ENCODE peak calls at places on chromosomes 7 and 10, in nine cellular contexts. P is HEK293T; L is upper lobe of right lung; N is iris pigment epithelial cell; I is endothelial cell; X is NB4; Z is naive thymus-derived CD8-positive, alpha-beta T cell; M is brain microvascular endothelial cell; K is A549. J is an unnamed sample.

GRCh38 chr10:37727491-37728352 is 129.7 kb downstream of the ZNF248 start:
- DNase-seq in N (no peak), M (no peak), L (no peak), P (no peak), K (no peak), Z (no peak), X (no peak), I (no peak), J (no peak)

GRCh38 chr10:100728928-100729876 is 16.2 kb upstream of the PAX2 start:
- DNase-seq in I (peak; percentile 70), M (no peak), K (peak; percentile 93), N (peak; percentile 21), X (peak; percentile 42), P (peak; percentile 79), Z (no peak), L (peak; percentile 41), J (no peak)

GRCh38 chr10:43355749-43356371 is 15.6 kb upstream of the FXYD4 start:
- DNase-seq in X (peak; percentile 59), Z (no peak), M (peak; percentile 39), L (no peak), K (peak; percentile 82), I (no peak), P (no peak), N (peak; percentile 55), J (no peak)

GRCh38 chr7:106770191-106770590 is 94.9 kb upstream of the PIK3CG start:
- DNase-seq in L (no peak), X (no peak), M (peak; percentile 77), N (peak; percentile 95), P (no peak), Z (no peak), K (peak; percentile 69), I (no peak), J (no peak)

GRCh38 chr7:18753972-18754610 is 258.5 kb downstream of the HDAC9 start:
- DNase-seq in I (no peak), L (no peak), Z (no peak), N (peak; percentile 95), M (peak; percentile 95), K (no peak), P (no peak), X (no peak), J (no peak)

GRCh38 chr10:114022292-114022691 is 21.4 kb upstream of the ADRB1 start:
- DNase-seq in I (no peak), X (no peak), N (no peak), M (no peak), P (no peak), L (no peak), Z (no peak), K (no peak), J (no peak)

GRCh38 chr10:128047337-128047736 is 78.9 kb downstream of the MKI67 start:
- DNase-seq in X (peak; percentile 97), N (peak; percentile 41), M (peak; percentile 20), L (peak; percentile 93), Z (peak; percentile 82), P (no peak), K (peak; percentile 10), I (peak; percentile 66), J (peak; percentile 79)

GRCh38 chr7:134155220-134155619 is 28.1 kb downstream of the LRGUK start:
- DNase-seq in P (no peak), K (no peak), X (no peak), Z (no peak), L (no peak), N (no peak), I (no peak), M (no peak), J (no peak)

GRCh38 chr10:132115736-132116135 is 50.0 kb downstream of the JAKMIP3 start:
- DNase-seq in L (peak; percentile 33), I (no peak), N (peak; percentile 26), X (no peak), P (no peak), Z (no peak), K (no peak), M (peak; percentile 5), J (no peak)

GRCh38 chr7:130263130-130263529 is 3.5 kb upstream of the CPA2 start:
- DNase-seq in P (no peak), X (peak; percentile 52), L (no peak), N (no peak), Z (no peak), K (no peak), M (no peak), I (no peak), J (no peak)

GRCh38 chr7:80680159-80680903 is 41.9 kb downstream of the CD36 start:
- DNase-seq in N (no peak), L (no peak), X (peak; percentile 65), I (no peak), K (no peak), M (no peak), P (no peak), Z (no peak), J (no peak)

GRCh38 chr7:21850531-21851285 is 95.0 kb downstream of the CDCA7L start:
- DNase-seq in K (no peak), N (peak; percentile 72), Z (no peak), P (no peak), I (no peak), M (peak; percentile 86), X (no peak), L (no peak), J (no peak)

GRCh38 chr7:1713502-1714484 is 43.7 kb downstream of the ELFN1 start:
- DNase-seq in P (no peak), Z (no peak), M (no peak), N (no peak), X (no peak), K (no peak), I (peak; percentile 44), L (no peak), J (no peak)

GRCh38 chr7:74625446-74625845 is 32.1 kb upstream of the GTF2I start:
- DNase-seq in K (peak; percentile 53), X (peak; percentile 65), N (peak; percentile 71), Z (peak; percentile 36), M (peak; percentile 8), L (no peak), I (no peak), P (no peak), J (peak; percentile 27)

GRCh38 chr7:50544992-50545391 is 20.2 kb downstream of the DDC start:
- DNase-seq in Z (no peak), M (no peak), P (no peak), N (no peak), L (no peak), K (no peak), I (no peak), X (no peak), J (no peak)

GRCh38 chr7:106329408-106329807 is 44.6 kb upstream of the NAMPT start:
- DNase-seq in X (no peak), Z (no peak), N (peak; percentile 42), K (no peak), I (no peak), L (no peak), P (no peak), M (no peak), J (no peak)

GRCh38 chr7:150566123-150566522 is 1.1 kb upstream of the GIMAP4 start:
- DNase-seq in I (no peak), N (no peak), P (no peak), K (no peak), Z (no peak), M (no peak), X (no peak), L (no peak), J (no peak)

GRCh38 chr10:113454341-113455061 is 98.4 kb upstream of the HABP2 start:
- DNase-seq in K (peak; percentile 44), M (peak; percentile 33), I (peak; percentile 59), L (peak; percentile 79), X (peak; percentile 48), N (peak; percentile 44), Z (no peak), P (peak; percentile 79), J (no peak)